ENCODE peak calls at places on chromosome 9, in five cellular contexts. E is trophoblast cell, C is A549, V is neuronal stem cell, Z is astrocyte. D is an unnamed sample. For H3K9me3, the result is how much of the 10 kb centered on the place peaks cover.

GRCh38 chr9:79477955-79478751 is 93.6 kb upstream of the TLE4 start:
- DNase-seq in Z (peak), E (no peak), C (no peak), V (peak), D (no peak)

GRCh38 chr9:36942891-36943290 is 91.2 kb downstream of the PAX5 start:
- DNase-seq in V (no peak), Z (no peak), E (no peak), C (no peak), D (no peak)

GRCh38 chr9:35844628-35845301 is 15.7 kb downstream of the TMEM8B start:
- DNase-seq in E (peak), C (no peak), Z (peak), V (no peak), D (peak)

GRCh38 chr9:77708416-77708815 is 60.3 kb upstream of the GNA14 start:
- DNase-seq in V (no peak), Z (peak), E (peak), C (no peak), D (no peak)

GRCh38 chr9:137201205-137201868 is 796 bp upstream of the TPRN start:
- DNase-seq in V (no peak), E (no peak), C (no peak), Z (no peak), D (no peak)

GRCh38 chr9:77980622-77981021 is 51.0 kb downstream of the GNAQ start:
- DNase-seq in V (no peak), C (no peak), E (no peak), Z (peak), D (no peak)

GRCh38 chr9:38068866-38069628 is at the start of gene SHB:
- DNase-seq in E (peak), V (peak), Z (no peak), C (peak), D (peak)

GRCh38 chr9:80062581-80062980 is 490.8 kb downstream of the TLE4 start:
- DNase-seq in V (no peak), Z (no peak), E (no peak), C (no peak), D (no peak)

GRCh38 chr9:4850611-4851010 is 57.9 kb downstream of the RCL1 start:
- DNase-seq in Z (no peak), V (no peak), E (peak), C (no peak), D (no peak)

GRCh38 chr9:3960661-3961144 is 339.2 kb downstream of the GLIS3 start:
- DNase-seq in E (no peak), C (no peak), Z (peak), V (peak), D (no peak)

GRCh38 chr9:120715331-120715924 is 1.2 kb upstream of the MEGF9 start:
- DNase-seq in Z (peak), C (peak), E (peak), V (peak), D (peak)

GRCh38 chr9:110949081-110949480 is 89.2 kb downstream of the LPAR1 start:
- DNase-seq in Z (no peak), E (no peak), C (no peak), V (no peak), D (no peak)
- H3K9me3 ChIP-seq in Z (under half), E (under half), C (under half), V (under half), D (under half)

GRCh38 chr9:127980706-127981558 is at the start of gene EEIG1:
- DNase-seq in C (peak), E (peak), Z (peak), V (peak), D (peak)

GRCh38 chr9:127983847-127984289 is 3.1 kb upstream of the EEIG1 start:
- DNase-seq in V (no peak), E (no peak), C (no peak), Z (no peak), D (no peak)

GRCh38 chr9:127981559-127982121 is 851 bp upstream of the EEIG1 start:
- DNase-seq in E (no peak), C (no peak), Z (no peak), V (no peak), D (no peak)

GRCh38 chr9:127985011-127985410 is 4.2 kb upstream of the EEIG1 start:
- DNase-seq in C (no peak), Z (no peak), E (no peak), V (no peak), D (no peak)

DNA sequence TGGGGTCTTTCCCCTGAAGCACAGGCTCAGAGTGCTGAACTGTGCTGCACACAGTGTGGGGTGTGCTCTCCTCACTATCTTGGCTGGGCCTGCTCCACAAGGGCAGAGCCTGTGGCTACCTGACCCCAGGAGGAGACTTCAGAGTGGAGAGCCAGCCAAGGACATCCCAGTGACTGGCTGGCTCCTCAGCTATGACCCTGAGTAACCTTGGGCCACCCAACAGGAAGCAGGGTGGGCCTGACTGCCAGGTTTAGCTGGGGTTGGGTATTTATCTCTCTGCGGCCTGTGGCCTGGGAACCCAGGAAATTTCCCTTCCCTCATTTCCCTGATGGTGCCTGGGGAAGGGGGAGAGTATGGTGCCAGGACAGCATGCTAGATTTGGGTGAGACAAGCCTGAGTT is 2.1 kb upstream of the EEIG1 start:
- DNase-seq in Z (no peak), E (no peak), C (no peak), V (no peak), D (no peak)
- H3K4me2 ChIP-seq in Z (no peak), E (no peak), C (no peak), V (no peak), D (peak)

GRCh38 chr9:73011956-73012355 is 59.1 kb upstream of the ALDH1A1 start:
- DNase-seq in E (no peak), V (no peak), C (no peak), Z (no peak), D (no peak)
- H3K4me3 ChIP-seq in E (no peak), V (no peak), C (no peak), Z (no peak), D (no peak)

GRCh38 chr9:135150981-135151380 is 63.5 kb downstream of the OLFM1 start:
- DNase-seq in V (no peak), E (no peak), C (no peak), Z (no peak), D (no peak)
- H3K9me3 ChIP-seq in V (under half), E (under half), C (under half), Z (under half), D (under half)

DNA sequence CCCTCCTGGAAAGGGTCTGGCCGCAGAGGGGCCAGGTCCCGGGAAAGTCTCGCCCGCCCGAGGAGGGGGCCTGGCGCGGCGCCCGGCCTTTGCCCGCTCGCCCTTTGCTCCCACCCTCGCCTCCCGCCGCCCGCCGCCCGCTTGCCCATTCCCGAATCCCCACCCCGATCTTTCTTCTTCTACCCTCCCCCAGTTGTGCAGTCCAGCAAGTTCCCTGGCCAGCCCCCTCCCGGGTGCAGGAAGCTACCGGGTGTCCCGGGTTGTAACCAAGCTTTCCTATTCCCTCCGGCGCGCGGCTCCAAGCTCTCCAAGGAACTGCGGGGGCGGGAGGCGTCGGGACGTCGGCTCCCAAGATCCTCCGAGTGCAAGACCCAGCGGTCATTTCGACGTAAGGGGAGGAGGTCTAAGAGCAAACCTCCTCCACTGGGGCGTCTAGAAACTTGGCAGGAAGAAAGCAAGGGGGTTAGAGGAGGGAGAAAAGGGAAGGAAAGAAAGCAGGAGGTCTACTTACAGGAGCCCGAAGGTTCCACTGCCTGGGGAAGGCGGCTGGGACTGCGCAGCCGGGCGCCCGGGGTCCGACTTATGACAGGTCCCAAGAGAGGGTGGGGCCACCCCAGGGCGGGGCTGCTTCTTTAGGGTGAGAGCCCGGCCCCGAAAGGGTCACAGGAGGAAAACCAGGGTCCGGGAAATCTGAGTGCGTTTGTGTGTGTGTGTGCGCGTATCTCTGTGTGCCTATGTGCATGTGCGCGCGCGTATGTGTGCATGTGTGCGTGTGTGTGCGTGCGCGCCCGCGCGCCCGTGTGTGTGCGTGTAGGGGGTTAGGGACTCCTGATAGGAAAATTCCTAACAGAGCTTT is at the start of gene PTGR1:
- DNase-seq in V (peak), Z (peak), C (peak), E (peak), D (peak)
- H3K4me2 ChIP-seq in V (peak), Z (peak), C (peak), E (peak), D (peak)

DNA sequence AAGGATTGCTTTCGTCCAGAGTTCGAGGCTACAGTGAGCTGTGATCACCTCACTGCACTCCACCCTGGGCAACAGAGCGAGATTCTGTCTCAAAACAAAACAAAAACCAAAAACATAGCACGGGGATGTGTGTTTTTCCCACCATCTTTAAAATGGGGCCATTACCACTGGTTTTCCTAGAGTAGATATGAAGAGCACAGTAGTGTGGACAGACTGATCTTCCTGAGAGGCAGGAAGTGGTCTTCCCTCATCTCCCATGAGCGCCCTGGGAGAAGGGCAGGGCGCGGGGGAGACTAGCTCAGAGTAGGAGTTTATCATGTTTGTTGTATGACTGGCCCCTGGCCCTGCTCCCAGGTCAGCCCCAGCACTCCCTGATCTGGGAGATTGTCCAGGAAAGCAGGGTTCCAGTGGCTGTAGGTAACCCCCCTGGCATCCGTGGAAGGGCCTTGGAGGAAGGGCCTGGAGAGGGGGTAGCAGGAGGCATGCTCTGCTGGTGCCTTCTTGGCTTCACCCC is 2.3 kb downstream of the SUSD3 start:
- DNase-seq in V (no peak), Z (peak), E (no peak), C (no peak), D (no peak)
- H3K4me3 ChIP-seq in V (no peak), Z (no peak), E (no peak), C (no peak), D (no peak)

DNA sequence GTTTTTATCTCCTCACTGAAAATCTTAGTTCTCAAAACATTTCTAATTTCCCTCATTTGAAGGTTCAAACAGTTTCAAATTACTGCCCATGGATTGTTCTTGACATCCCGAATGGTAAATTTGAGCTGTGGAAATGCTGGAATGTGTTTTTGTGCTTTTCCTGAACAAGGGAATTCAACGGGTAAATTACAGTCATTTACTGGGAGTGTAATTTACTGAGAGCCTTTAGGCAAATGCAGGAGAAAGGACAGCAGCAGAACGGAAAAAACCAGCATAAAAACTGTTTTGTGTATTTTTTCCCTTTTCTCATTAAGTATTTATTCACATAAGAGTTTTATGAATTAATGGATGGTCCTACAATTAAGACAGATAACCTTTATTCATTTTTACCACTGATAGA is 139.2 kb downstream of the PBX3 start:
- DNase-seq in C (no peak), V (no peak), E (no peak), Z (no peak), D (no peak)
- H3K9me3 ChIP-seq in C (under half), V (under half), E (under half), Z (under half), D (under half)

GRCh38 chr9:94921656-94922055 is 195.2 kb downstream of the AOPEP start:
- DNase-seq in C (no peak), V (no peak), Z (no peak), E (no peak), D (peak)
- H3K4me2 ChIP-seq in C (peak), V (no peak), Z (peak), E (peak), D (peak)

DNA sequence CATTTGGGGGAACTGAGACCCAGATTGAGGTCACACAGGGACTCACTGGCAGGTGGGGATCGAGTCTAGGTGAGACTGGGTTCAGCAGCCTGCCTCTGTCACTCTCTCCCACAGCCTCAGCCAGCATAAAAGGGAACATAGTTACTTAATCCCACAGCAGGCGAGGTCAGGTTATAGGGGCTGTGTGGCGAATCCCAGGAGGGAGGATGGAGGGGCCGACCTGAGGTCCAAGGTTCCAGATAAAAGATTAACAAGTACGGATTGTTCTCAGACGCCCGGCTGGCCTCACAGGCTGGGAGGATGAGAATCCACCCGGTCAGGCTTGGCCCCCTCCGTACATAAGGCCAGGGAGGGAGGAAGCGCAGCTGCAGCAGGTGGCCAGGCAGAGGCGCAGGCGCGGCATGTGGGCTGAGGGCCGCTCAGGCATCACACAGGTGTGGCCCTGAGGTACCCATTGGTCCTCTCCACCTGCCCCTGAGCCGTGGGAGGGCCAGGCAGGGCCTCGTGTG is 3.3 kb downstream of the SUSD3 start:
- DNase-seq in V (no peak), C (no peak), Z (no peak), E (no peak), D (no peak)
- H3K4me3 ChIP-seq in V (no peak), C (no peak), Z (no peak), E (no peak), D (no peak)

D was measured in PC-9.